ENCODE peak calls at places on chromosomes 11 and 22, in eight cellular contexts. P is HCT116, K is K562, F is NB4, B is stomach, Z is breast epithelium, D is IMR-90, I is heart left ventricle. H is an unnamed sample.
A peak's percentile ranks its signal among the peaks of the same experiment; 100 is the strongest.

GRCh38 chr11:14339356-14339755 is 19.6 kb downstream of the RRAS2 start:
- DNase-seq in P (no peak), K (no peak), F (no peak), B (no peak), Z (no peak), D (no peak), I (no peak), H (no peak)

GRCh38 chr22:50016988-50017700 is 4.6 kb upstream of the IL17REL start:
- DNase-seq in P (no peak), K (no peak), F (no peak), B (peak; percentile 63), Z (no peak), D (no peak), I (no peak), H (peak; percentile 12)

GRCh38 chr22:41619979-41620645 is 731 bp downstream of the DESI1 start:
- DNase-seq in P (no peak), K (no peak), F (peak; percentile 49), B (peak; percentile 51), Z (no peak), D (no peak), I (peak; percentile 49), H (peak; percentile 35)

GRCh38 chr22:50361688-50362087 is 18.6 kb downstream of the PPP6R2 start:
- DNase-seq in P (no peak), K (no peak), F (no peak), B (no peak), Z (no peak), D (no peak), I (no peak), H (no peak)

GRCh38 chr22:50085211-50085999 is at the start of gene MLC1:
- DNase-seq in P (no peak), K (peak; percentile 36), F (peak; percentile 98), B (no peak), Z (no peak), D (peak; percentile 25), I (no peak), H (no peak)

GRCh38 chr11:67466962-67467771 is 1.9 kb downstream of the TMEM134 start:
- DNase-seq in P (no peak), K (no peak), F (no peak), B (no peak), Z (no peak), D (no peak), I (no peak), H (no peak)

GRCh38 chr22:35742342-35743100 is 24.8 kb downstream of the APOL5 start:
- DNase-seq in P (peak; percentile 73), K (peak; percentile 54), F (no peak), B (no peak), Z (no peak), D (peak; percentile 81), I (no peak), H (no peak)

GRCh38 chr22:46436595-46437163 is 100.7 kb downstream of the CELSR1 start:
- DNase-seq in P (no peak), K (peak; percentile 15), F (no peak), B (no peak), Z (no peak), D (peak; percentile 63), I (no peak), H (no peak)

GRCh38 chr11:70891844-70892380 is 360.5 kb downstream of the SHANK2 start:
- DNase-seq in P (no peak), K (no peak), F (no peak), B (no peak), Z (no peak), D (no peak), I (no peak), H (no peak)

GRCh38 chr11:15189646-15190365 is 75.1 kb downstream of the INSC start:
- DNase-seq in P (no peak), K (no peak), F (no peak), B (no peak), Z (no peak), D (peak; percentile 29), I (no peak), H (no peak)

GRCh38 chr22:42330953-42331525 is 60.6 kb upstream of the TCF20 start:
- DNase-seq in P (no peak), K (no peak), F (no peak), B (no peak), Z (no peak), D (no peak), I (no peak), H (no peak)

GRCh38 chr22:35021166-35021565 is 44.8 kb upstream of the ISX start:
- DNase-seq in P (no peak), K (no peak), F (no peak), B (no peak), Z (no peak), D (no peak), I (no peak), H (no peak)

GRCh38 chr22:49983148-49984042 is 22.8 kb downstream of the PIM3 start:
- DNase-seq in P (no peak), K (no peak), F (no peak), B (no peak), Z (peak; percentile 51), D (no peak), I (no peak), H (peak; percentile 27)

GRCh38 chr11:72519220-72519881 is 85.0 kb upstream of the CLPB start:
- DNase-seq in P (no peak), K (no peak), F (peak; percentile 38), B (no peak), Z (no peak), D (peak; percentile 12), I (no peak), H (no peak)

GRCh38 chr11:31797227-31798056 is 13.7 kb downstream of the PAX6 start:
- DNase-seq in P (no peak), K (no peak), F (no peak), B (no peak), Z (no peak), D (no peak), I (no peak), H (no peak)

GRCh38 chr11:31796523-31797226 is 14.4 kb downstream of the PAX6 start:
- DNase-seq in P (no peak), K (no peak), F (no peak), B (no peak), Z (no peak), D (no peak), I (no peak), H (no peak)

GRCh38 chr11:31799036-31799793 is 11.9 kb downstream of the PAX6 start:
- DNase-seq in P (no peak), K (no peak), F (no peak), B (no peak), Z (no peak), D (no peak), I (no peak), H (no peak)

GRCh38 chr11:31799794-31800397 is 11.2 kb downstream of the PAX6 start:
- DNase-seq in P (no peak), K (no peak), F (no peak), B (no peak), Z (no peak), D (no peak), I (no peak), H (no peak)

GRCh38 chr11:31798057-31799035 is 12.8 kb downstream of the PAX6 start:
- DNase-seq in P (no peak), K (no peak), F (no peak), B (no peak), Z (peak; percentile 49), D (no peak), I (no peak), H (no peak)
- TF ChIP-seq CTCF in P (no peak), K (no peak), F (no peak), B (no peak), Z (no peak), D (peak; percentile 24), I (no peak), H (no peak)

GRCh38 chr22:23834406-23834805 is 4.4 kb downstream of the DERL3 start:
- DNase-seq in P (no peak), K (no peak), F (no peak), B (no peak), Z (no peak), D (no peak), I (no peak), H (no peak)

GRCh38 chr22:23836281-23836680 is 2.5 kb downstream of the DERL3 start:
- DNase-seq in P (no peak), K (no peak), F (no peak), B (no peak), Z (no peak), D (no peak), I (peak; percentile 51), H (no peak)

GRCh38 chr22:23833911-23834317 is 4.9 kb downstream of the DERL3 start:
- DNase-seq in P (no peak), K (no peak), F (no peak), B (no peak), Z (no peak), D (no peak), I (peak; percentile 67), H (no peak)

GRCh38 chr22:23835773-23836144 is 3.0 kb downstream of the DERL3 start:
- DNase-seq in P (no peak), K (no peak), F (no peak), B (no peak), Z (no peak), D (no peak), I (peak; percentile 78), H (no peak)

DNA sequence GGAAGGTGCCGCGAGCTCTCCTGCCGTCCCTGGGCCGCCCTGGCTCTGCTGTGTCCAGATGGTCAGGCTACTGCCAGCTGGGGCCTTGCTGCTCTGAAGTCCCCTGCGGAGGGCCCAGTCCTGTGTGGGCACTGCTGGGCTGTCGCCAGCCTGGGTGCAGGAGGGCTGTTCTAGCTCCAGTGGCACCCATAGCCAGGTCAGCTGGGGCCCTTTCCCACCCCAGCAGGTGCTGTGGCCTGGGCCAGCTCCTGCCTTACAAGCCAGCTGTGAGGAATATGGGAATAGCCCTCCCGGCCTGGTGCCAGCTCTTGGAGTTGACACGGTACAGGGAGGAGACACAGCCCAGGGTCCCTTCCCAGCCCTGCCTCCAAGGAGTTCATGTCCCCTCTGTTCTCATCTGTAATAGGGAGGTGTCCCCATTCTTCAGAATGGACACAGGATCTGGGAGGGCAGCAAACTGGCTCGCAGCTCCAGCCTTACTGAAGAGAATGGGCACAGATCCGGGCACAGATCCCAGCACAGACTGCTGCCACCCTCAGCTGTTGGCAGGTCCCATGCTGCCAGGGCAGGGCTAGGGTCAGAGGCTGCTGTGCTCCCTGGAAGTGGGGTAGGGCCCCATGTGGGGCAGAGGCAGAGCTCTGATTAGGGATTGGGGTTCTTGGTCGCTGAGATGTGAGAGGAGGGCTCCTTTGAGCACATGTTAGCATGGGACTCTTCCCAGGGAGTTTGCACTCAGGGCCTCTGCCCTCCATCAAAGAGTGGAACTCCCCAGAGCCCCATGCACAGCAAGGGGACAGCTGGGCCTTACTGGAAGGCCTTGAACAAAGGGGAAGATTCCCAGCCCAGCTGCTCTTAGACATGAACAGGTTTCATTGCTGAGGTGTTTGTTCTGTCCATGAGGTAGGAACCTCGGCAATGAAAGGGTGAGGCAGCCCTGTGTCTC is 3.7 kb downstream of the DERL3 start:
- DNase-seq in P (no peak), K (no peak), F (no peak), B (peak; percentile 64), Z (no peak), D (no peak), I (peak; percentile 85), H (peak; percentile 12)
- TF ChIP-seq POLR2A in P (no peak), K (no peak), F (no peak), B (no peak), Z (no peak), D (no peak), I (no peak), H (no peak)

GRCh38 chr11:3971756-3972404 is 116.4 kb downstream of the STIM1 start:
- DNase-seq in P (no peak), K (no peak), F (peak; percentile 35), B (no peak), Z (no peak), D (peak; percentile 46), I (no peak), H (no peak)
- TF ChIP-seq CTCF in P (no peak), K (peak; percentile 26), F (no peak), B (no peak), Z (no peak), D (peak; percentile 19), I (no peak), H (no peak)

GRCh38 chr11:121023848-121024751 is at the start of gene TBCEL:
- DNase-seq in P (peak; percentile 56), K (peak; percentile 81), F (peak; percentile 89), B (peak; percentile 77), Z (peak; percentile 73), D (peak; percentile 79), I (peak; percentile 91), H (peak; percentile 76)
- TF ChIP-seq POLR2A in P (peak; percentile 27), K (peak; percentile 57), F (peak; percentile 43), B (no peak), Z (no peak), D (peak; percentile 49), I (no peak), H (peak; percentile 42)